ENCODE peak calls at places on chromosomes 11 and 22, in nine cellular contexts. D, P, A, C, H, E, X, Y and F are unnamed samples.

GRCh38 chr11:65576232-65576866 is 496 bp downstream of the EHBP1L1 start:
- DNase-seq in D (no peak), P (no peak), A (no peak), C (no peak), H (no peak), E (no peak), X (peak; percentile 77), Y (no peak), F (no peak)

GRCh38 chr11:14148653-14149273 is 186.2 kb downstream of the SPON1 start:
- DNase-seq in D (no peak), P (peak; percentile 3), A (no peak), C (peak; percentile 17), H (peak; percentile 46), E (no peak), X (no peak), Y (no peak), F (peak; percentile 63)

GRCh38 chr11:12377824-12378593 is 638 bp downstream of the PARVA start:
- DNase-seq in D (peak; percentile 39), P (peak; percentile 52), A (peak; percentile 74), C (peak; percentile 49), H (peak; percentile 88), E (peak; percentile 93), X (peak; percentile 87), Y (peak; percentile 90), F (peak; percentile 82)

GRCh38 chr22:45972091-45972867 is 4.7 kb downstream of the WNT7B start:
- DNase-seq in D (no peak), P (no peak), A (no peak), C (no peak), H (no peak), E (peak; percentile 67), X (no peak), Y (no peak), F (no peak)

GRCh38 chr22:45831394-45831793 is 145.6 kb downstream of the WNT7B start:
- DNase-seq in D (no peak), P (no peak), A (no peak), C (peak; percentile 13), H (peak; percentile 28), E (no peak), X (no peak), Y (no peak), F (peak; percentile 37)

GRCh38 chr11:267491-267994 is 10.7 kb upstream of the NLRP6 start:
- DNase-seq in D (no peak), P (no peak), A (no peak), C (no peak), H (peak; percentile 61), E (no peak), X (peak; percentile 86), Y (no peak), F (no peak)

GRCh38 chr22:27573280-27573711 is 228.3 kb downstream of the MN1 start:
- DNase-seq in D (no peak), P (no peak), A (no peak), C (no peak), H (no peak), E (no peak), X (no peak), Y (no peak), F (no peak)

GRCh38 chr22:22928666-22929380 is 41.2 kb downstream of the IGLL5 start:
- DNase-seq in D (no peak), P (no peak), A (peak; percentile 30), C (peak; percentile 25), H (no peak), E (no peak), X (peak; percentile 53), Y (no peak), F (peak; percentile 35)

GRCh38 chr22:47622541-47622940 is 860.1 kb downstream of the TBC1D22A start:
- DNase-seq in D (no peak), P (no peak), A (no peak), C (no peak), H (no peak), E (no peak), X (no peak), Y (no peak), F (no peak)

GRCh38 chr11:111957663-111958415 is 20.7 kb downstream of the DIXDC1 start:
- DNase-seq in D (no peak), P (no peak), A (no peak), C (no peak), H (no peak), E (no peak), X (no peak), Y (no peak), F (no peak)

GRCh38 chr22:26585104-26585790 is 4.7 kb downstream of the TPST2 start:
- DNase-seq in D (no peak), P (peak; percentile 44), A (peak; percentile 81), C (peak; percentile 74), H (peak; percentile 22), E (peak; percentile 53), X (peak; percentile 66), Y (peak; percentile 79), F (peak; percentile 84)

GRCh38 chr22:45318558-45319318 is 9.0 kb downstream of the FAM118A start:
- DNase-seq in D (no peak), P (peak; percentile 4), A (no peak), C (no peak), H (no peak), E (no peak), X (no peak), Y (no peak), F (peak; percentile 17)

GRCh38 chr11:79100093-79100704 is 340.6 kb downstream of the TENM4 start:
- DNase-seq in D (peak; percentile 56), P (no peak), A (no peak), C (peak; percentile 33), H (peak; percentile 70), E (peak; percentile 82), X (no peak), Y (peak; percentile 69), F (peak; percentile 64)

GRCh38 chr11:114562166-114562916 is 2.7 kb upstream of the NXPE1 start:
- DNase-seq in D (no peak), P (peak; percentile 14), A (no peak), C (no peak), H (no peak), E (no peak), X (no peak), Y (no peak), F (peak; percentile 50)

GRCh38 chr11:62431171-62431895 is 12.5 kb downstream of the SCGB1A1 start:
- DNase-seq in D (no peak), P (peak; percentile 87), A (no peak), C (peak; percentile 16), H (peak; percentile 42), E (no peak), X (no peak), Y (no peak), F (peak; percentile 72)

GRCh38 chr11:36009469-36009868 is 65.6 kb downstream of the LDLRAD3 start:
- DNase-seq in D (no peak), P (peak; percentile 17), A (no peak), C (no peak), H (no peak), E (no peak), X (no peak), Y (no peak), F (peak; percentile 79)

GRCh38 chr11:63572026-63572688 is 9.0 kb upstream of the PLAAT2 start:
- DNase-seq in D (no peak), P (no peak), A (no peak), C (no peak), H (no peak), E (no peak), X (no peak), Y (no peak), F (no peak)

GRCh38 chr22:43186272-43187170 is at the start of gene TTLL12:
- DNase-seq in D (peak; percentile 46), P (no peak), A (peak; percentile 72), C (peak; percentile 7), H (peak; percentile 36), E (peak; percentile 84), X (peak; percentile 76), Y (no peak), F (peak; percentile 71)

GRCh38 chr11:134346101-134346975 is 14.6 kb downstream of the GLB1L2 start:
- DNase-seq in D (no peak), P (no peak), A (no peak), C (no peak), H (no peak), E (no peak), X (no peak), Y (no peak), F (no peak)

GRCh38 chr22:37529652-37530345 is 10.6 kb upstream of the CARD10 start:
- DNase-seq in D (no peak), P (no peak), A (no peak), C (no peak), H (no peak), E (peak; percentile 20), X (no peak), Y (no peak), F (no peak)

GRCh38 chr11:1853376-1854131 is 670 bp downstream of the LSP1 start:
- DNase-seq in D (no peak), P (no peak), A (no peak), C (no peak), H (no peak), E (no peak), X (no peak), Y (no peak), F (no peak)
- H3K4me3 ChIP-seq in D (no peak overlapping the region), P (no peak overlapping the region), A (no peak overlapping the region), C (no peak overlapping the region), H (no peak overlapping the region), E (no peak overlapping the region), X (peak overlapping the region; percentile 58), Y (peak overlapping the region; percentile 48), F (no peak overlapping the region)

DNA sequence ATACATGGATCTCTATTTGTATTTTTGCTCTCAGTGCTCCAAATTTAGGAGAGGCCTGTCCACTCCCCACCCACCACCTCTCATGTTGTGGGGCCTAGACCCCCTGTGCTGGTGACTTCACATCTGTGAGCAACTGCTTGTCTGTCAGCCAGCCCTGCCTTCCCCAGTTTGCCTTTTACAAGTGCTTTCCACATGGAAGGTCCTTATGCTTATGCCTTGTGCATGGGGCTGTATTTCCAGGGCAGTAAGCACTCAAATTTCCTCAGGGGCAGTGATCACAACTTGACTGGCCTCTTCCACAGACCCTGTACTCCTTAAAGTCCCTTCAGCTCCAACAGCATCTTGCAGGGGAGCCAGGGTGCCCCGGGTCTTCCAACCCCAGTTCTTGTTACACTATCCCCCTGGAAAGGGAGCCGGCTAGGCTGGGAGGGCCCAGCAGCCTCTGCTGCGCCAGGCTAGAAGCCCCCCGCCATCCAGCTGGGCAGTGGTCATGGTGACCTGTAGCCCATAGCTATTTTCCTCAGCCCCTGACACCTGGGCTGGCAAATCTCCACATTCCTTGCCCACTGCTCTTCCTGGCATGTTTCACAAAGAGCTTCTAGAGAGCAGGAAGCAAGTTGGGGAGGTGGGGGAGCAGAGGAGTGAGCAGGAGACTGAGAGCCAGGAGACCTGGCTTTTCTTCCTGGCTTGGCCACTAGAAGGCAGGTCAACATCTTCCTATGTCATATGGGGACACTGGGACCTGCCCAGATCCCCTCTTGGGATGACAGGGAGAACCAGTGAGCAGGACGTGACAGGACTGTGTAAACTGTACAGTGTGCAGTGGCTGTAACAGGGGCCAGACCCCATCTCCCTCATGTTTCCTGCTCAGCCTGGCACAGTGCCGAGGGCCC is 29.7 kb downstream of the GDPD5 start:
- DNase-seq in D (peak; percentile 72), P (no peak), A (no peak), C (no peak), H (peak; percentile 43), E (peak; percentile 47), X (no peak), Y (peak; percentile 59), F (no peak)
- TF ChIP-seq CTCF in D (peak; percentile 87), P (no peak), A (no peak), C (no peak), H (peak; percentile 12), E (peak; percentile 20), X (peak; percentile 6), Y (no peak), F (no peak)

GRCh38 chr11:9787260-9787659 is 123.4 kb downstream of the SWAP70 start:
- DNase-seq in D (no peak), P (no peak), A (no peak), C (no peak), H (no peak), E (no peak), X (no peak), Y (no peak), F (no peak)
- H3K4me3 ChIP-seq in D (no peak overlapping the region), P (no peak overlapping the region), A (no peak overlapping the region), C (no peak overlapping the region), H (no peak overlapping the region), E (no peak overlapping the region), X (no peak overlapping the region), Y (no peak overlapping the region), F (no peak overlapping the region)

GRCh38 chr11:75022759-75023396 is 34.1 kb downstream of the NEU3 start:
- DNase-seq in D (peak; percentile 83), P (peak; percentile 47), A (peak; percentile 75), C (peak; percentile 82), H (peak; percentile 81), E (peak; percentile 79), X (peak; percentile 76), Y (no peak), F (peak; percentile 92)
- TF ChIP-seq CTCF in D (peak; percentile 93), P (peak; percentile 99), A (peak; percentile 81), C (peak; percentile 99), H (peak; percentile 95), E (peak; percentile 96), X (peak; percentile 99), Y (peak; percentile 75), F (peak; percentile 98)